ENCODE peak calls at places on chromosome 19, in nine cellular contexts. One of them, this sample, is unnamed.

GRCh38 chr19:17951151-17952040 is 15.5 kb upstream of the KCNN1 start:
- DNase-seq in iPS DF 6.9: no peak
- DNase-seq in glomerular endothelial cell: no peak
- DNase-seq in IMR-90: no peak
- DNase-seq in CD4-positive, alpha-beta memory T cell: no peak
- DNase-seq in RWPE1: no peak
- DNase-seq in bronchial epithelial cell: no peak
- DNase-seq in A172: no peak
- DNase-seq in T-helper 2 cell: no peak
- DNase-seq in this sample: no peak

GRCh38 chr19:49953376-49953775 is 7.6 kb downstream of the SIGLEC11 start:
- DNase-seq in T-helper 2 cell: no peak
- DNase-seq in CD4-positive, alpha-beta memory T cell: no peak
- DNase-seq in IMR-90: no peak
- DNase-seq in glomerular endothelial cell: no peak
- DNase-seq in A172: no peak
- DNase-seq in RWPE1: no peak
- DNase-seq in iPS DF 6.9: no peak
- DNase-seq in bronchial epithelial cell: no peak
- DNase-seq in this sample: no peak

GRCh38 chr19:21697171-21697570 is 70.2 kb downstream of the ZNF100 start:
- DNase-seq in IMR-90: no peak
- DNase-seq in glomerular endothelial cell: no peak
- DNase-seq in iPS DF 6.9: no peak
- DNase-seq in T-helper 2 cell: no peak
- DNase-seq in RWPE1: no peak
- DNase-seq in CD4-positive, alpha-beta memory T cell: no peak
- DNase-seq in A172: no peak
- DNase-seq in bronchial epithelial cell: no peak
- DNase-seq in this sample: no peak

GRCh38 chr19:6709549-6709948 is 10.9 kb downstream of the C3 start:
- DNase-seq in iPS DF 6.9: no peak
- DNase-seq in A172: no peak
- DNase-seq in bronchial epithelial cell: no peak
- DNase-seq in glomerular endothelial cell: no peak
- DNase-seq in CD4-positive, alpha-beta memory T cell: no peak
- DNase-seq in RWPE1: no peak
- DNase-seq in T-helper 2 cell: no peak
- DNase-seq in IMR-90: no peak
- DNase-seq in this sample: no peak

GRCh38 chr19:35856001-35856400 is 710 bp upstream of the KIRREL2 start:
- DNase-seq in T-helper 2 cell: no peak
- DNase-seq in RWPE1: no peak
- DNase-seq in IMR-90: no peak
- DNase-seq in A172: no peak
- DNase-seq in CD4-positive, alpha-beta memory T cell: no peak
- DNase-seq in iPS DF 6.9: no peak
- DNase-seq in bronchial epithelial cell: no peak
- DNase-seq in glomerular endothelial cell: no peak
- DNase-seq in this sample: no peak

GRCh38 chr19:14826006-14826405 is 9.0 kb downstream of the OR7A5 start:
- DNase-seq in bronchial epithelial cell: peak; percentile 68
- DNase-seq in A172: peak; percentile 22
- DNase-seq in RWPE1: peak; percentile 82
- DNase-seq in glomerular endothelial cell: no peak
- DNase-seq in T-helper 2 cell: no peak
- DNase-seq in iPS DF 6.9: no peak
- DNase-seq in CD4-positive, alpha-beta memory T cell: no peak
- DNase-seq in IMR-90: no peak
- DNase-seq in this sample: no peak

GRCh38 chr19:49538643-49539042 is 10.8 kb downstream of the RCN3 start:
- DNase-seq in IMR-90: no peak
- DNase-seq in bronchial epithelial cell: no peak
- DNase-seq in CD4-positive, alpha-beta memory T cell: no peak
- DNase-seq in A172: no peak
- DNase-seq in glomerular endothelial cell: no peak
- DNase-seq in T-helper 2 cell: no peak
- DNase-seq in iPS DF 6.9: no peak
- DNase-seq in RWPE1: no peak
- DNase-seq in this sample: no peak

GRCh38 chr19:35357867-35358573 is at the start of gene FFAR3:
- DNase-seq in iPS DF 6.9: no peak
- DNase-seq in bronchial epithelial cell: peak; percentile 1
- DNase-seq in T-helper 2 cell: no peak
- DNase-seq in A172: no peak
- DNase-seq in IMR-90: peak; percentile 11
- DNase-seq in glomerular endothelial cell: no peak
- DNase-seq in CD4-positive, alpha-beta memory T cell: peak; percentile 24
- DNase-seq in RWPE1: no peak
- DNase-seq in this sample: no peak

GRCh38 chr19:29120471-29120870 is 92.5 kb downstream of the UQCRFS1 start:
- DNase-seq in CD4-positive, alpha-beta memory T cell: no peak
- DNase-seq in iPS DF 6.9: no peak
- DNase-seq in bronchial epithelial cell: no peak
- DNase-seq in T-helper 2 cell: no peak
- DNase-seq in IMR-90: no peak
- DNase-seq in RWPE1: no peak
- DNase-seq in glomerular endothelial cell: no peak
- DNase-seq in A172: no peak
- DNase-seq in this sample: no peak

GRCh38 chr19:20077791-20078463 is at the start of gene ZNF90:
- DNase-seq in CD4-positive, alpha-beta memory T cell: peak; percentile 90
- DNase-seq in iPS DF 6.9: peak; percentile 95
- DNase-seq in glomerular endothelial cell: peak; percentile 84
- DNase-seq in A172: peak; percentile 48
- DNase-seq in IMR-90: peak; percentile 93
- DNase-seq in RWPE1: peak; percentile 75
- DNase-seq in bronchial epithelial cell: peak; percentile 90
- DNase-seq in T-helper 2 cell: peak; percentile 48
- DNase-seq in this sample: peak; percentile 95

GRCh38 chr19:58356971-58357797 is 3.9 kb upstream of the A1BG start:
- DNase-seq in RWPE1: no peak
- DNase-seq in A172: no peak
- DNase-seq in IMR-90: no peak
- DNase-seq in bronchial epithelial cell: no peak
- DNase-seq in iPS DF 6.9: no peak
- DNase-seq in glomerular endothelial cell: no peak
- DNase-seq in T-helper 2 cell: no peak
- DNase-seq in CD4-positive, alpha-beta memory T cell: no peak
- DNase-seq in this sample: no peak

GRCh38 chr19:7560271-7560670 is 24.8 kb downstream of the PNPLA6 start:
- DNase-seq in IMR-90: no peak
- DNase-seq in A172: no peak
- DNase-seq in bronchial epithelial cell: no peak
- DNase-seq in T-helper 2 cell: no peak
- DNase-seq in RWPE1: no peak
- DNase-seq in iPS DF 6.9: no peak
- DNase-seq in glomerular endothelial cell: no peak
- DNase-seq in CD4-positive, alpha-beta memory T cell: no peak
- DNase-seq in this sample: no peak

GRCh38 chr19:5624154-5624663 is 1.3 kb downstream of the SAFB start:
- DNase-seq in CD4-positive, alpha-beta memory T cell: peak; percentile 26
- DNase-seq in IMR-90: peak; percentile 61
- DNase-seq in T-helper 2 cell: no peak
- DNase-seq in RWPE1: no peak
- DNase-seq in glomerular endothelial cell: peak; percentile 3
- DNase-seq in A172: no peak
- DNase-seq in iPS DF 6.9: no peak
- DNase-seq in bronchial epithelial cell: peak; percentile 20
- DNase-seq in this sample: peak; percentile 35

GRCh38 chr19:10505583-10506229 is 2.5 kb upstream of the KEAP1 start:
- DNase-seq in RWPE1: no peak
- DNase-seq in glomerular endothelial cell: no peak
- DNase-seq in iPS DF 6.9: no peak
- DNase-seq in T-helper 2 cell: peak; percentile 46
- DNase-seq in CD4-positive, alpha-beta memory T cell: peak; percentile 78
- DNase-seq in bronchial epithelial cell: peak; percentile 61
- DNase-seq in A172: peak; percentile 29
- DNase-seq in IMR-90: peak; percentile 50
- DNase-seq in this sample: peak; percentile 72

GRCh38 chr19:45424191-45425058 is 708 bp upstream of the ERCC1 start:
- DNase-seq in A172: peak; percentile 95
- DNase-seq in iPS DF 6.9: no peak
- DNase-seq in RWPE1: peak; percentile 93
- DNase-seq in bronchial epithelial cell: peak; percentile 98
- DNase-seq in CD4-positive, alpha-beta memory T cell: no peak
- DNase-seq in T-helper 2 cell: no peak
- DNase-seq in glomerular endothelial cell: peak; percentile 80
- DNase-seq in IMR-90: peak; percentile 98
- DNase-seq in this sample: peak; percentile 98

GRCh38 chr19:18675779-18676178 is 7.7 kb upstream of the CRTC1 start:
- DNase-seq in A172: no peak
- DNase-seq in IMR-90: no peak
- DNase-seq in CD4-positive, alpha-beta memory T cell: peak; percentile 19
- DNase-seq in iPS DF 6.9: no peak
- DNase-seq in bronchial epithelial cell: no peak
- DNase-seq in glomerular endothelial cell: no peak
- DNase-seq in T-helper 2 cell: no peak
- DNase-seq in RWPE1: no peak
- DNase-seq in this sample: no peak

GRCh38 chr19:34254552-34255432 is at the start of gene GARRE1:
- DNase-seq in CD4-positive, alpha-beta memory T cell: peak; percentile 29
- DNase-seq in A172: no peak
- DNase-seq in bronchial epithelial cell: no peak
- DNase-seq in IMR-90: peak; percentile 24
- DNase-seq in glomerular endothelial cell: no peak
- DNase-seq in RWPE1: peak; percentile 20
- DNase-seq in T-helper 2 cell: peak; percentile 74
- DNase-seq in iPS DF 6.9: no peak
- DNase-seq in this sample: peak; percentile 86